ENCODE peak calls at places on chromosomes 5 and 9, in seven cellular contexts. One of them, this sample, is unnamed.

GRCh38 chr9:82961504-82962125 is 101.3 kb downstream of the RASEF start:
- DNase-seq in amniotic epithelial cell: peak; percentile 68
- DNase-seq in cardiac fibroblast: peak; percentile 80
- DNase-seq in GM13977: peak; percentile 45
- DNase-seq in SW480: peak; percentile 68
- DNase-seq in GM04503: peak; percentile 12
- DNase-seq in PC-9: peak; percentile 64
- DNase-seq in this sample: peak; percentile 64

GRCh38 chr9:137439158-137439714 is 1.9 kb downstream of the ENTPD8 start:
- DNase-seq in SW480: no peak
- DNase-seq in PC-9: no peak
- DNase-seq in amniotic epithelial cell: no peak
- DNase-seq in GM04503: no peak
- DNase-seq in cardiac fibroblast: no peak
- DNase-seq in GM13977: no peak
- DNase-seq in this sample: no peak

GRCh38 chr9:133993635-133994253 is 1.6 kb upstream of the VAV2 start:
- DNase-seq in amniotic epithelial cell: no peak
- DNase-seq in SW480: no peak
- DNase-seq in PC-9: no peak
- DNase-seq in GM13977: no peak
- DNase-seq in cardiac fibroblast: no peak
- DNase-seq in GM04503: no peak
- DNase-seq in this sample: no peak

GRCh38 chr9:34988218-34989055 is 1.1 kb upstream of the DNAJB5 start:
- DNase-seq in GM13977: no peak
- DNase-seq in SW480: peak; percentile 18
- DNase-seq in GM04503: no peak
- DNase-seq in amniotic epithelial cell: no peak
- DNase-seq in PC-9: no peak
- DNase-seq in cardiac fibroblast: no peak
- DNase-seq in this sample: no peak

GRCh38 chr9:35110327-35110758 is 5.3 kb downstream of the ATOSB start:
- DNase-seq in cardiac fibroblast: peak; percentile 60
- DNase-seq in GM13977: no peak
- DNase-seq in SW480: peak; percentile 37
- DNase-seq in amniotic epithelial cell: peak; percentile 63
- DNase-seq in GM04503: no peak
- DNase-seq in PC-9: no peak
- DNase-seq in this sample: no peak

GRCh38 chr9:107358867-107359440 is 75.9 kb downstream of the RAD23B start:
- DNase-seq in GM04503: no peak
- DNase-seq in GM13977: no peak
- DNase-seq in SW480: no peak
- DNase-seq in PC-9: no peak
- DNase-seq in amniotic epithelial cell: no peak
- DNase-seq in cardiac fibroblast: no peak
- DNase-seq in this sample: no peak

GRCh38 chr5:89133975-89134374 is 251.0 kb upstream of the MEF2C start:
- DNase-seq in cardiac fibroblast: no peak
- DNase-seq in amniotic epithelial cell: no peak
- DNase-seq in PC-9: no peak
- DNase-seq in GM13977: no peak
- DNase-seq in SW480: no peak
- DNase-seq in GM04503: no peak
- DNase-seq in this sample: no peak

GRCh38 chr9:97997330-97998276 is 14.5 kb downstream of the ANP32B start:
- DNase-seq in PC-9: no peak
- DNase-seq in amniotic epithelial cell: no peak
- DNase-seq in cardiac fibroblast: no peak
- DNase-seq in GM04503: no peak
- DNase-seq in GM13977: no peak
- DNase-seq in SW480: no peak
- DNase-seq in this sample: no peak

GRCh38 chr5:91521313-91521712 is 138.2 kb upstream of the ARRDC3 start:
- DNase-seq in SW480: peak; percentile 4
- DNase-seq in GM04503: no peak
- DNase-seq in cardiac fibroblast: no peak
- DNase-seq in amniotic epithelial cell: peak; percentile 3
- DNase-seq in GM13977: no peak
- DNase-seq in PC-9: no peak
- DNase-seq in this sample: no peak

GRCh38 chr9:125297917-125298316 is 36.3 kb downstream of the GAPVD1 start:
- DNase-seq in amniotic epithelial cell: no peak
- DNase-seq in SW480: no peak
- DNase-seq in PC-9: no peak
- DNase-seq in cardiac fibroblast: no peak
- DNase-seq in GM04503: no peak
- DNase-seq in GM13977: no peak
- DNase-seq in this sample: no peak

GRCh38 chr9:104682642-104683041 is 11.7 kb upstream of the OR13D1 start:
- DNase-seq in amniotic epithelial cell: peak; percentile 56
- DNase-seq in GM04503: peak; percentile 6
- DNase-seq in PC-9: peak; percentile 38
- DNase-seq in cardiac fibroblast: peak; percentile 68
- DNase-seq in GM13977: peak; percentile 10
- DNase-seq in SW480: peak; percentile 75
- DNase-seq in this sample: no peak

GRCh38 chr9:93507780-93508179 is 54.4 kb upstream of the FAM120AOS start:
- DNase-seq in PC-9: no peak
- DNase-seq in GM04503: no peak
- DNase-seq in GM13977: no peak
- DNase-seq in SW480: no peak
- DNase-seq in amniotic epithelial cell: no peak
- DNase-seq in cardiac fibroblast: no peak
- DNase-seq in this sample: no peak

This sample was measured in KG1.